ENCODE peak calls at places on chromosomes 6 and 20, in eight cellular contexts. One of them, this sample, is unnamed.

GRCh38 chr20:51536116-51537069 is 6.1 kb downstream of the NFATC2 start:
- DNase-seq in breast epithelium: no peak
- DNase-seq in RWPE2: no peak
- DNase-seq in adrenal gland: no peak
- DNase-seq in HepG2: no peak
- DNase-seq in AG04449: no peak
- DNase-seq in fibroblast of pulmonary artery: no peak
- DNase-seq in left lung: no peak
- DNase-seq in this sample: no peak

GRCh38 chr20:1802385-1803215 is 92.6 kb upstream of the SIRPA start:
- DNase-seq in AG04449: no peak
- DNase-seq in fibroblast of pulmonary artery: peak
- DNase-seq in breast epithelium: no peak
- DNase-seq in adrenal gland: peak
- DNase-seq in HepG2: peak
- DNase-seq in left lung: peak
- DNase-seq in RWPE2: no peak
- DNase-seq in this sample: peak

GRCh38 chr6:80132942-80133517 is 26.6 kb downstream of the BCKDHB start:
- DNase-seq in breast epithelium: no peak
- DNase-seq in left lung: peak
- DNase-seq in HepG2: peak
- DNase-seq in fibroblast of pulmonary artery: peak
- DNase-seq in AG04449: no peak
- DNase-seq in RWPE2: peak
- DNase-seq in adrenal gland: peak
- DNase-seq in this sample: peak

GRCh38 chr20:39123161-39123560 is 161.0 kb downstream of the DHX35 start:
- DNase-seq in AG04449: no peak
- DNase-seq in adrenal gland: no peak
- DNase-seq in HepG2: no peak
- DNase-seq in RWPE2: no peak
- DNase-seq in breast epithelium: no peak
- DNase-seq in left lung: no peak
- DNase-seq in fibroblast of pulmonary artery: no peak
- DNase-seq in this sample: no peak

GRCh38 chr6:148309301-148309700 is 33.3 kb upstream of the SASH1 start:
- DNase-seq in left lung: no peak
- DNase-seq in adrenal gland: no peak
- DNase-seq in RWPE2: no peak
- DNase-seq in HepG2: no peak
- DNase-seq in AG04449: no peak
- DNase-seq in breast epithelium: no peak
- DNase-seq in fibroblast of pulmonary artery: no peak
- DNase-seq in this sample: no peak

GRCh38 chr6:159357211-159357920 is 188.2 kb downstream of the FNDC1 start:
- DNase-seq in RWPE2: no peak
- DNase-seq in adrenal gland: no peak
- DNase-seq in fibroblast of pulmonary artery: no peak
- DNase-seq in left lung: no peak
- DNase-seq in AG04449: no peak
- DNase-seq in breast epithelium: no peak
- DNase-seq in HepG2: no peak
- DNase-seq in this sample: no peak

GRCh38 chr6:157761331-157761921 is 61.6 kb upstream of the SNX9 start:
- DNase-seq in fibroblast of pulmonary artery: peak
- DNase-seq in left lung: no peak
- DNase-seq in RWPE2: no peak
- DNase-seq in HepG2: no peak
- DNase-seq in breast epithelium: no peak
- DNase-seq in AG04449: no peak
- DNase-seq in adrenal gland: no peak
- DNase-seq in this sample: peak

GRCh38 chr6:149210376-149210775 is 107.1 kb upstream of the TAB2 start:
- DNase-seq in left lung: no peak
- DNase-seq in breast epithelium: no peak
- DNase-seq in HepG2: no peak
- DNase-seq in fibroblast of pulmonary artery: peak
- DNase-seq in AG04449: no peak
- DNase-seq in RWPE2: no peak
- DNase-seq in adrenal gland: no peak
- DNase-seq in this sample: peak

GRCh38 chr20:61803903-61804804 is 261.5 kb downstream of the TAF4 start:
- DNase-seq in adrenal gland: no peak
- DNase-seq in RWPE2: peak
- DNase-seq in left lung: no peak
- DNase-seq in breast epithelium: no peak
- DNase-seq in HepG2: no peak
- DNase-seq in AG04449: no peak
- DNase-seq in fibroblast of pulmonary artery: peak
- DNase-seq in this sample: no peak

GRCh38 chr6:137093183-137094069 is 48.7 kb upstream of the IL20RA start:
- DNase-seq in breast epithelium: no peak
- DNase-seq in fibroblast of pulmonary artery: no peak
- DNase-seq in adrenal gland: no peak
- DNase-seq in HepG2: no peak
- DNase-seq in RWPE2: no peak
- DNase-seq in AG04449: no peak
- DNase-seq in left lung: no peak
- DNase-seq in this sample: peak

GRCh38 chr6:13378669-13379590 is 50.6 kb upstream of the TBC1D7 start:
- DNase-seq in RWPE2: no peak
- DNase-seq in breast epithelium: no peak
- DNase-seq in HepG2: no peak
- DNase-seq in AG04449: no peak
- DNase-seq in fibroblast of pulmonary artery: no peak
- DNase-seq in adrenal gland: no peak
- DNase-seq in left lung: no peak
- DNase-seq in this sample: no peak

GRCh38 chr6:135322427-135323201 is 141.5 kb downstream of the MYB start:
- DNase-seq in adrenal gland: no peak
- DNase-seq in left lung: no peak
- DNase-seq in fibroblast of pulmonary artery: no peak
- DNase-seq in AG04449: no peak
- DNase-seq in breast epithelium: no peak
- DNase-seq in HepG2: no peak
- DNase-seq in RWPE2: no peak
- DNase-seq in this sample: peak

GRCh38 chr6:17867880-17868279 is 119.6 kb downstream of the KIF13A start:
- DNase-seq in breast epithelium: no peak
- DNase-seq in adrenal gland: no peak
- DNase-seq in HepG2: peak
- DNase-seq in RWPE2: no peak
- DNase-seq in left lung: no peak
- DNase-seq in fibroblast of pulmonary artery: peak
- DNase-seq in AG04449: no peak
- DNase-seq in this sample: no peak

GRCh38 chr6:163417595-163417994 is 3.1 kb downstream of the QKI start:
- DNase-seq in HepG2: no peak
- DNase-seq in RWPE2: no peak
- DNase-seq in adrenal gland: no peak
- DNase-seq in breast epithelium: no peak
- DNase-seq in AG04449: no peak
- DNase-seq in fibroblast of pulmonary artery: no peak
- DNase-seq in left lung: no peak
- DNase-seq in this sample: no peak

GRCh38 chr6:148747493-148748160 is 797 bp downstream of the UST start:
- DNase-seq in fibroblast of pulmonary artery: peak
- DNase-seq in HepG2: no peak
- DNase-seq in AG04449: no peak
- DNase-seq in RWPE2: no peak
- DNase-seq in adrenal gland: peak
- DNase-seq in left lung: peak
- DNase-seq in breast epithelium: peak
- DNase-seq in this sample: peak

GRCh38 chr6:17999430-17999829 is 12.0 kb upstream of the KIF13A start:
- DNase-seq in HepG2: no peak
- DNase-seq in breast epithelium: no peak
- DNase-seq in left lung: no peak
- DNase-seq in fibroblast of pulmonary artery: no peak
- DNase-seq in RWPE2: no peak
- DNase-seq in AG04449: no peak
- DNase-seq in adrenal gland: no peak
- DNase-seq in this sample: no peak

GRCh38 chr6:137352859-137353258 is 133.7 kb upstream of the IFNGR1 start:
- DNase-seq in fibroblast of pulmonary artery: no peak
- DNase-seq in HepG2: peak
- DNase-seq in adrenal gland: no peak
- DNase-seq in breast epithelium: no peak
- DNase-seq in left lung: no peak
- DNase-seq in AG04449: no peak
- DNase-seq in RWPE2: no peak
- DNase-seq in this sample: no peak

GRCh38 chr6:35080821-35081425 is 60.2 kb downstream of the TCP11 start:
- DNase-seq in adrenal gland: no peak
- DNase-seq in left lung: peak
- DNase-seq in breast epithelium: peak
- DNase-seq in fibroblast of pulmonary artery: no peak
- DNase-seq in HepG2: no peak
- DNase-seq in AG04449: no peak
- DNase-seq in RWPE2: peak
- DNase-seq in this sample: no peak

GRCh38 chr20:48526936-48527335 is 300.9 kb downstream of the PREX1 start:
- DNase-seq in adrenal gland: no peak
- DNase-seq in left lung: no peak
- DNase-seq in RWPE2: no peak
- DNase-seq in breast epithelium: no peak
- DNase-seq in AG04449: no peak
- DNase-seq in HepG2: no peak
- DNase-seq in fibroblast of pulmonary artery: no peak
- DNase-seq in this sample: no peak
- TF ChIP-seq CTCF in adrenal gland: no peak
- TF ChIP-seq CTCF in left lung: no peak
- TF ChIP-seq CTCF in RWPE2: no peak
- TF ChIP-seq CTCF in breast epithelium: no peak
- TF ChIP-seq CTCF in AG04449: no peak
- TF ChIP-seq CTCF in HepG2: no peak
- TF ChIP-seq CTCF in fibroblast of pulmonary artery: no peak
- TF ChIP-seq CTCF in this sample: no peak

DNA sequence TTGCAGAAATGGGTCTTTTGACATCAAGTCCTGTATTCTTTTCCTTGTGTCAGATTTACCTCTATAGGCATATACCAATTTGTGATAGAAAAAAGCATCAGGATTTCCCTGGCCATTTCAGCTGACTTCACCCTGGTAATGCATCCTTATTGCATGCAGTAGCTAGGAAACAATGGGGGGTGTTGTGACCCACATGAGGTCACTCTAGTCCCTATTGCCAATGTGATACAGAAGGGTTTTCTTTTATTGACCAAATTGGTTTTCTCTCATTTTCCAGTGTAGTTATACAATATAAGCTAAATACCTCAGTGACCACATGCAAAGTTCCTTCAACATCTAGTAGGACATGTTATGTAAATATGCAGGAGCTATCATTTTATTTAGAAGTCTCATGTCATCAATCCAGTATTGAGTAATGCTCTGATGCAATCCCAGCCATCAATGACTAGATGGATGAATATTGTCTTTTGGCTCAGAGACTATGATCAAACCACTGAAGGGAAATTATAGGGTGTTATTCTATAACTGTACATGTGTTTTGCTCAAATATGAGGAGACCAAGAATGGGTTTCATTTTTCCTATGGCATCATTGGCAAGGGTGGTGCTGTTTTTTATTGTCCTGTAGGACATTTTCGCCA is 177.7 kb downstream of the KLHL32 start:
- DNase-seq in RWPE2: no peak
- DNase-seq in adrenal gland: no peak
- DNase-seq in fibroblast of pulmonary artery: no peak
- DNase-seq in breast epithelium: no peak
- DNase-seq in AG04449: no peak
- DNase-seq in left lung: no peak
- DNase-seq in HepG2: no peak
- DNase-seq in this sample: no peak
- H3K4me3 ChIP-seq in RWPE2: no peak
- H3K4me3 ChIP-seq in adrenal gland: no peak
- H3K4me3 ChIP-seq in fibroblast of pulmonary artery: no peak
- H3K4me3 ChIP-seq in breast epithelium: no peak
- H3K4me3 ChIP-seq in AG04449: no peak
- H3K4me3 ChIP-seq in left lung: no peak
- H3K4me3 ChIP-seq in HepG2: no peak
- H3K4me3 ChIP-seq in this sample: no peak

GRCh38 chr20:3173582-3174441 is 463 bp upstream of the LZTS3 start:
- DNase-seq in AG04449: no peak
- DNase-seq in RWPE2: peak
- DNase-seq in HepG2: peak
- DNase-seq in fibroblast of pulmonary artery: peak
- DNase-seq in left lung: peak
- DNase-seq in breast epithelium: peak
- DNase-seq in adrenal gland: peak
- DNase-seq in this sample: peak
- TF ChIP-seq CTCF in AG04449: peak
- TF ChIP-seq CTCF in RWPE2: no peak
- TF ChIP-seq CTCF in HepG2: peak
- TF ChIP-seq CTCF in fibroblast of pulmonary artery: no peak
- TF ChIP-seq CTCF in left lung: no peak
- TF ChIP-seq CTCF in breast epithelium: peak
- TF ChIP-seq CTCF in adrenal gland: no peak
- TF ChIP-seq CTCF in this sample: no peak

GRCh38 chr20:13462091-13462490 is 176.6 kb downstream of the TASP1 start:
- DNase-seq in RWPE2: no peak
- DNase-seq in HepG2: no peak
- DNase-seq in breast epithelium: no peak
- DNase-seq in adrenal gland: no peak
- DNase-seq in AG04449: no peak
- DNase-seq in left lung: no peak
- DNase-seq in fibroblast of pulmonary artery: no peak
- DNase-seq in this sample: no peak

GRCh38 chr20:13458860-13459451 is 179.8 kb downstream of the TASP1 start:
- DNase-seq in adrenal gland: peak
- DNase-seq in left lung: no peak
- DNase-seq in breast epithelium: no peak
- DNase-seq in RWPE2: no peak
- DNase-seq in AG04449: no peak
- DNase-seq in HepG2: peak
- DNase-seq in fibroblast of pulmonary artery: peak
- DNase-seq in this sample: peak

GRCh38 chr20:13468166-13468565 is 170.6 kb downstream of the TASP1 start:
- DNase-seq in AG04449: no peak
- DNase-seq in breast epithelium: no peak
- DNase-seq in fibroblast of pulmonary artery: no peak
- DNase-seq in left lung: no peak
- DNase-seq in RWPE2: no peak
- DNase-seq in adrenal gland: no peak
- DNase-seq in HepG2: no peak
- DNase-seq in this sample: no peak

GRCh38 chr20:13469262-13469661 is 169.5 kb downstream of the TASP1 start:
- DNase-seq in adrenal gland: no peak
- DNase-seq in fibroblast of pulmonary artery: no peak
- DNase-seq in breast epithelium: no peak
- DNase-seq in HepG2: no peak
- DNase-seq in left lung: no peak
- DNase-seq in RWPE2: no peak
- DNase-seq in AG04449: no peak
- DNase-seq in this sample: no peak

DNA sequence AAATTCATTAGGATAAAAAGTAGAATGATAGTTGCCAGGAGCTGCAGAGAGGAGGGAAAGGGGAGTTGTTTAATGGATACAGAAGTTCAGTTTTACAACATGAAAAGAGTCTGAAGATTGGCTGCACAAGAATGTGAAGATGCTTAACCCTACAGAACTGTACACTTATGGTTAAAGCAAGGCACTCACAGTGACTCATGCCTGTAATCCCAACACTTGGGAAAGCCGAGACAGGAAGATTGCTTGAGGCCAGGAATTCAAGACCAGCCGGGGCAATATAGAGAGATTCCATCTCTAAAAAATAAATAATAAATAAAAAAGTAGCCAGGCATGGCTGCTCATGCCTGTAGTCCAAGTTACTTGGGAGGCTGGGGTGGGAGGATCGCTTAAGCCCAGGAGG is 174.0 kb downstream of the TASP1 start:
- DNase-seq in HepG2: no peak
- DNase-seq in left lung: no peak
- DNase-seq in adrenal gland: no peak
- DNase-seq in AG04449: no peak
- DNase-seq in breast epithelium: no peak
- DNase-seq in fibroblast of pulmonary artery: no peak
- DNase-seq in RWPE2: no peak
- DNase-seq in this sample: no peak
- H3K4me3 ChIP-seq in HepG2: no peak
- H3K4me3 ChIP-seq in left lung: no peak
- H3K4me3 ChIP-seq in adrenal gland: no peak
- H3K4me3 ChIP-seq in AG04449: no peak
- H3K4me3 ChIP-seq in breast epithelium: no peak
- H3K4me3 ChIP-seq in fibroblast of pulmonary artery: no peak
- H3K4me3 ChIP-seq in RWPE2: no peak
- H3K4me3 ChIP-seq in this sample: no peak

This sample was measured in GM12865.